ENCODE peak calls at places on chromosomes 2 and 18, in six cellular contexts. One of them, this sample, is unnamed.
A peak's percentile ranks its signal among the peaks of the same experiment; 100 is the strongest.

GRCh38 chr2:53819627-53820026 is 32.8 kb downstream of the ERLEC1 start:
- DNase-seq in upper lobe of right lung: no peak
- DNase-seq in BE2C: no peak
- DNase-seq in psoas muscle: no peak
- DNase-seq in suprapubic skin: no peak
- DNase-seq in heart left ventricle: no peak
- DNase-seq in this sample: no peak

GRCh38 chr2:152488075-152488474 is 153.1 kb downstream of the FMNL2 start:
- DNase-seq in upper lobe of right lung: no peak
- DNase-seq in BE2C: no peak
- DNase-seq in psoas muscle: no peak
- DNase-seq in suprapubic skin: no peak
- DNase-seq in heart left ventricle: no peak
- DNase-seq in this sample: no peak

GRCh38 chr2:212940816-212941215 is 210.6 kb downstream of the IKZF2 start:
- DNase-seq in upper lobe of right lung: no peak
- DNase-seq in BE2C: no peak
- DNase-seq in psoas muscle: no peak
- DNase-seq in suprapubic skin: no peak
- DNase-seq in heart left ventricle: no peak
- DNase-seq in this sample: peak; percentile 55

GRCh38 chr2:66198873-66199272 is 236.1 kb upstream of the MEIS1 start:
- DNase-seq in upper lobe of right lung: no peak
- DNase-seq in BE2C: no peak
- DNase-seq in psoas muscle: no peak
- DNase-seq in suprapubic skin: no peak
- DNase-seq in heart left ventricle: no peak
- DNase-seq in this sample: no peak

GRCh38 chr2:239429473-239430350 is 28.9 kb upstream of the HDAC4 start:
- DNase-seq in upper lobe of right lung: no peak
- DNase-seq in BE2C: no peak
- DNase-seq in psoas muscle: no peak
- DNase-seq in suprapubic skin: no peak
- DNase-seq in heart left ventricle: no peak
- DNase-seq in this sample: no peak

GRCh38 chr2:148124271-148124670 is 103.4 kb downstream of the MBD5 start:
- DNase-seq in upper lobe of right lung: no peak
- DNase-seq in BE2C: no peak
- DNase-seq in psoas muscle: no peak
- DNase-seq in suprapubic skin: no peak
- DNase-seq in heart left ventricle: no peak
- DNase-seq in this sample: no peak

GRCh38 chr2:104702451-104702850 is 151.5 kb upstream of the POU3F3 start:
- DNase-seq in upper lobe of right lung: no peak
- DNase-seq in BE2C: no peak
- DNase-seq in psoas muscle: no peak
- DNase-seq in suprapubic skin: no peak
- DNase-seq in heart left ventricle: no peak
- DNase-seq in this sample: no peak

GRCh38 chr18:79200546-79201268 is 131.5 kb downstream of the ATP9B start:
- DNase-seq in upper lobe of right lung: peak; percentile 81
- DNase-seq in BE2C: peak; percentile 18
- DNase-seq in psoas muscle: peak; percentile 36
- DNase-seq in suprapubic skin: peak; percentile 71
- DNase-seq in heart left ventricle: no peak
- DNase-seq in this sample: peak; percentile 60

GRCh38 chr2:44639399-44639798 is 277.7 kb downstream of the CAMKMT start:
- DNase-seq in upper lobe of right lung: no peak
- DNase-seq in BE2C: no peak
- DNase-seq in psoas muscle: no peak
- DNase-seq in suprapubic skin: no peak
- DNase-seq in heart left ventricle: no peak
- DNase-seq in this sample: no peak

GRCh38 chr2:133146893-133147292 is 421.4 kb downstream of the NCKAP5 start:
- DNase-seq in upper lobe of right lung: no peak
- DNase-seq in BE2C: no peak
- DNase-seq in psoas muscle: no peak
- DNase-seq in suprapubic skin: no peak
- DNase-seq in heart left ventricle: no peak
- DNase-seq in this sample: no peak

GRCh38 chr18:3652380-3653262 is 202.6 kb downstream of the TGIF1 start:
- DNase-seq in upper lobe of right lung: no peak
- DNase-seq in BE2C: peak; percentile 68
- DNase-seq in psoas muscle: peak; percentile 28
- DNase-seq in suprapubic skin: peak; percentile 72
- DNase-seq in heart left ventricle: peak; percentile 71
- DNase-seq in this sample: peak; percentile 49

GRCh38 chr2:28751956-28752607 is 452 bp downstream of the PPP1CB start:
- DNase-seq in upper lobe of right lung: no peak
- DNase-seq in BE2C: no peak
- DNase-seq in psoas muscle: no peak
- DNase-seq in suprapubic skin: no peak
- DNase-seq in heart left ventricle: no peak
- DNase-seq in this sample: peak; percentile 73

GRCh38 chr2:85189606-85190270 is 56.5 kb downstream of the TCF7L1 start:
- DNase-seq in upper lobe of right lung: no peak
- DNase-seq in BE2C: no peak
- DNase-seq in psoas muscle: no peak
- DNase-seq in suprapubic skin: peak; percentile 50
- DNase-seq in heart left ventricle: no peak
- DNase-seq in this sample: no peak

GRCh38 chr2:239942871-239943311 is 82.3 kb downstream of the NDUFA10 start:
- DNase-seq in upper lobe of right lung: peak; percentile 39
- DNase-seq in BE2C: peak; percentile 28
- DNase-seq in psoas muscle: no peak
- DNase-seq in suprapubic skin: peak; percentile 35
- DNase-seq in heart left ventricle: peak; percentile 32
- DNase-seq in this sample: no peak

GRCh38 chr18:7789853-7790552 is 222.9 kb downstream of the PTPRM start:
- DNase-seq in upper lobe of right lung: no peak
- DNase-seq in BE2C: no peak
- DNase-seq in psoas muscle: no peak
- DNase-seq in suprapubic skin: no peak
- DNase-seq in heart left ventricle: no peak
- DNase-seq in this sample: peak; percentile 60

GRCh38 chr18:67875057-67875456 is 358.5 kb upstream of the DSEL start:
- DNase-seq in upper lobe of right lung: no peak
- DNase-seq in BE2C: no peak
- DNase-seq in psoas muscle: no peak
- DNase-seq in suprapubic skin: no peak
- DNase-seq in heart left ventricle: no peak
- DNase-seq in this sample: no peak

GRCh38 chr2:3662239-3662638 is 4.2 kb downstream of the ALLC start:
- DNase-seq in upper lobe of right lung: peak; percentile 21
- DNase-seq in BE2C: no peak
- DNase-seq in psoas muscle: no peak
- DNase-seq in suprapubic skin: no peak
- DNase-seq in heart left ventricle: no peak
- DNase-seq in this sample: peak; percentile 62

GRCh38 chr18:31424383-31424988 is 23.1 kb upstream of the DSG3 start:
- DNase-seq in upper lobe of right lung: no peak
- DNase-seq in BE2C: no peak
- DNase-seq in psoas muscle: no peak
- DNase-seq in suprapubic skin: no peak
- DNase-seq in heart left ventricle: no peak
- DNase-seq in this sample: peak; percentile 36

GRCh38 chr2:29433920-29434319 is 318.7 kb downstream of the CLIP4 start:
- DNase-seq in upper lobe of right lung: no peak
- DNase-seq in BE2C: no peak
- DNase-seq in psoas muscle: no peak
- DNase-seq in suprapubic skin: no peak
- DNase-seq in heart left ventricle: no peak
- DNase-seq in this sample: no peak

GRCh38 chr18:13222371-13223281 is 4.1 kb downstream of the LDLRAD4 start:
- DNase-seq in upper lobe of right lung: peak; percentile 74
- DNase-seq in BE2C: peak; percentile 79
- DNase-seq in psoas muscle: peak; percentile 67
- DNase-seq in suprapubic skin: peak; percentile 75
- DNase-seq in heart left ventricle: peak; percentile 89
- DNase-seq in this sample: no peak

GRCh38 chr2:130845507-130846085 is 8.9 kb downstream of the ARHGEF4 start:
- DNase-seq in upper lobe of right lung: no peak
- DNase-seq in BE2C: no peak
- DNase-seq in psoas muscle: no peak
- DNase-seq in suprapubic skin: no peak
- DNase-seq in heart left ventricle: peak; percentile 27
- DNase-seq in this sample: no peak

GRCh38 chr2:152407204-152407721 is 72.3 kb downstream of the FMNL2 start:
- DNase-seq in upper lobe of right lung: no peak
- DNase-seq in BE2C: peak; percentile 27
- DNase-seq in psoas muscle: peak; percentile 41
- DNase-seq in suprapubic skin: no peak
- DNase-seq in heart left ventricle: no peak
- DNase-seq in this sample: peak; percentile 49

GRCh38 chr2:129744649-129745048 is 234.8 kb upstream of the RAB6C start:
- DNase-seq in upper lobe of right lung: no peak
- DNase-seq in BE2C: no peak
- DNase-seq in psoas muscle: no peak
- DNase-seq in suprapubic skin: no peak
- DNase-seq in heart left ventricle: no peak
- DNase-seq in this sample: peak; percentile 75

DNA sequence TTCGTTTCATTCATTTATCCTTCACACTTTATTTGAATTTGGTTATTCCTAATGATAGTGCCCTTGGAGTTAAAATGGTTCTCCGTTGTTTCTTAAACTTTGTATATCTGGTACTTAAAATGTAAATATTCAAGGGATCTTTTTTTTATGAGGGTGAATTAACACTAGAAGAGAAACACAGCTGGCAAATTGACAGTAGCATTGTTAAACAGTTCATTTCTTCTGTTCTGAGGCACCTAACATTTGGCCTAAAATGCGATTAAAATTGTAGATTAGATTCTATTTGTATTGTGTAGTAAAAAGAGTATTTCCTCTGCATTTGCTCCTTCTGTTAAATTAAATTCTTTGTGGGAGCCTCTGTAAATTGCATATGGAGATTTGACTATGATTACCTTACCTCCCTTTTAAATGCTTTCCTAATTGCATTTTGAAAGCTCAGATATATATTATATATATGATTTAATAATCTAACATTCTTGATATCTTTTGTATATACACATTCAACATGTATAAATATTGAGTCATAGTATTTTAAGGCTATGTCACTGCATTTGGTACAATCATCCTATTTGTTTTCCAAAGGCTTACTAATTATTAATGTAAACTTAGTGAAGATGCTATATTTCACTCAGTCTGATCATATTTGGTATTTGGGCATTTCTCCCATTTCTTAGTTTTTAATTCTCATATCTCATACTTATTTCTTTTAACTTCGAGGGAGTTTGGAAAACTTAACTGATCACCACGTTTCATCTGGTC is 124.4 kb downstream of the AGPS start:
- DNase-seq in upper lobe of right lung: no peak
- DNase-seq in BE2C: no peak
- DNase-seq in psoas muscle: no peak
- DNase-seq in suprapubic skin: no peak
- DNase-seq in heart left ventricle: no peak
- DNase-seq in this sample: no peak
- H3K36me3 ChIP-seq in upper lobe of right lung: peaks cover 34% of the 10 kb centered on the region
- H3K36me3 ChIP-seq in BE2C: no peaks in the 10 kb centered on the region
- H3K36me3 ChIP-seq in psoas muscle: no peaks in the 10 kb centered on the region
- H3K36me3 ChIP-seq in suprapubic skin: peaks cover 6% of the 10 kb centered on the region
- H3K36me3 ChIP-seq in heart left ventricle: no peaks in the 10 kb centered on the region
- H3K36me3 ChIP-seq in this sample: no peaks in the 10 kb centered on the region

DNA sequence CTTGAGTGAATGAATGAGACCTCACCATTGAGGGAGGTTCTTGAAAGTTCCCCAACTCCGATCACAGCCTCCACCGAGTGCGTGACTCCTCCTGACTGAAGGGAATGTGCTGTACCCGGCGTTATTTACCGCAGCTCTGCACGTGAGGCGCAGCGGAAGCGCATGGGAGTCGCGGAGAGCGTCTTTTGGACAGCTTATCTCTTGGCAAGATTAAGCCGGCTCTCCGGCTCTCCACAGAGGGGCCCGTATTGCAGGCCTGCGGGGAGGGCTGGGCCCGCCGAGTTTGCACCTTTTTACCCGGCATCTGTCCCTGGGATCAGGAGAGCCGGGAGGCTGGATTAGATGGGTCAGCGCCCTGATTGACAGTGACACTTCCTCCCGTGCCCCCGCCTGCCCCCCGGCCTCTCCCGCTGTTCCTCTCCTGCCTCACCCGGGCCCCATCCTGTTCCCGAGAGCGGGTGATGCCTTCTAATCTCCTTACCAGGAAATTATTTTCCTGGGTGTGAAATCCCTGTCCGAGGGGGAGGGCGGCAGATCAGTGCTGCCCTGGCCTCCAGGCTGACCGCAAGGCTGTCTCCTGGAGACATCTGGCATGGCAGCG is 176.3 kb downstream of the INHBB start:
- DNase-seq in upper lobe of right lung: no peak
- DNase-seq in BE2C: no peak
- DNase-seq in psoas muscle: no peak
- DNase-seq in suprapubic skin: no peak
- DNase-seq in heart left ventricle: peak; percentile 58
- DNase-seq in this sample: no peak
- H3K4me3 ChIP-seq in upper lobe of right lung: no peak overlapping the region
- H3K4me3 ChIP-seq in BE2C: no peak overlapping the region
- H3K4me3 ChIP-seq in psoas muscle: no peak overlapping the region
- H3K4me3 ChIP-seq in suprapubic skin: no peak overlapping the region
- H3K4me3 ChIP-seq in heart left ventricle: no peak overlapping the region
- H3K4me3 ChIP-seq in this sample: no peak overlapping the region

GRCh38 chr2:11784747-11785610 is 38.5 kb downstream of the LPIN1 start:
- DNase-seq in upper lobe of right lung: no peak
- DNase-seq in BE2C: peak; percentile 79
- DNase-seq in psoas muscle: peak; percentile 42
- DNase-seq in suprapubic skin: no peak
- DNase-seq in heart left ventricle: no peak
- DNase-seq in this sample: peak; percentile 94

GRCh38 chr2:11786191-11786590 is 39.8 kb downstream of the LPIN1 start:
- DNase-seq in upper lobe of right lung: no peak
- DNase-seq in BE2C: no peak
- DNase-seq in psoas muscle: no peak
- DNase-seq in suprapubic skin: no peak
- DNase-seq in heart left ventricle: no peak
- DNase-seq in this sample: no peak

GRCh38 chr2:11785611-11785940 is 39.1 kb downstream of the LPIN1 start:
- DNase-seq in upper lobe of right lung: no peak
- DNase-seq in BE2C: no peak
- DNase-seq in psoas muscle: no peak
- DNase-seq in suprapubic skin: no peak
- DNase-seq in heart left ventricle: no peak
- DNase-seq in this sample: peak; percentile 51

GRCh38 chr2:11787991-11788390 is 41.6 kb downstream of the LPIN1 start:
- DNase-seq in upper lobe of right lung: no peak
- DNase-seq in BE2C: no peak
- DNase-seq in psoas muscle: no peak
- DNase-seq in suprapubic skin: no peak
- DNase-seq in heart left ventricle: no peak
- DNase-seq in this sample: no peak

GRCh38 chr2:11786592-11786991 is 40.2 kb downstream of the LPIN1 start:
- DNase-seq in upper lobe of right lung: no peak
- DNase-seq in BE2C: no peak
- DNase-seq in psoas muscle: no peak
- DNase-seq in suprapubic skin: no peak
- DNase-seq in heart left ventricle: no peak
- DNase-seq in this sample: no peak
- H3K36me3 ChIP-seq in upper lobe of right lung: peaks cover 99% of the 10 kb centered on the region
- H3K36me3 ChIP-seq in BE2C: peaks cover 95% of the 10 kb centered on the region
- H3K36me3 ChIP-seq in psoas muscle: peaks cover 21% of the 10 kb centered on the region
- H3K36me3 ChIP-seq in suprapubic skin: peaks cover 83% of the 10 kb centered on the region
- H3K36me3 ChIP-seq in heart left ventricle: peaks cover 74% of the 10 kb centered on the region
- H3K36me3 ChIP-seq in this sample: peaks cover 4% of the 10 kb centered on the region

GRCh38 chr2:229477269-229477668 is 206.2 kb upstream of the PID1 start:
- DNase-seq in upper lobe of right lung: no peak
- DNase-seq in BE2C: no peak
- DNase-seq in psoas muscle: no peak
- DNase-seq in suprapubic skin: no peak
- DNase-seq in heart left ventricle: no peak
- DNase-seq in this sample: no peak
- H3K4me3 ChIP-seq in upper lobe of right lung: no peak overlapping the region
- H3K4me3 ChIP-seq in BE2C: no peak overlapping the region
- H3K4me3 ChIP-seq in psoas muscle: no peak overlapping the region
- H3K4me3 ChIP-seq in suprapubic skin: no peak overlapping the region
- H3K4me3 ChIP-seq in heart left ventricle: no peak overlapping the region
- H3K4me3 ChIP-seq in this sample: no peak overlapping the region